ENCODE peak calls at places on chromosome 15, in ten cellular contexts. W is HS-5; V is stimulated activated CD4-positive, alpha-beta T cell treated with anti-CD3 and anti-CD28 coated beads, Interleukin-2, amount 100 ng/mL, for 24 hours; Y is renal cortical epithelial cell; F is left ventricle myocardium superior; X is HEK293T; L is transverse colon; O is activated gamma-delta T cell treated with Interleukin-2 at 50 U/mL for 16 hours; G is CD8-positive, alpha-beta memory T cell; Z is occipital lobe. U is an unnamed sample.

GRCh38 chr15:55799287-55800212 is 56.6 kb upstream of the PRTG start:
- DNase-seq in W (peak; percentile 38), V (no peak), Y (peak; percentile 52), F (no peak), X (peak; percentile 56), L (peak; percentile 8), O (peak; percentile 4), G (no peak), Z (no peak), U (no peak)

GRCh38 chr15:101023501-101024110 is 104.4 kb downstream of the LRRK1 start:
- DNase-seq in W (no peak), V (no peak), Y (no peak), F (no peak), X (no peak), L (peak; percentile 5), O (no peak), G (no peak), Z (no peak), U (no peak)

GRCh38 chr15:40939909-40940801 is 11.0 kb downstream of the DLL4 start:
- DNase-seq in W (no peak), V (no peak), Y (no peak), F (peak; percentile 52), X (no peak), L (no peak), O (no peak), G (no peak), Z (no peak), U (no peak)

GRCh38 chr15:68354923-68355322 is 77.0 kb downstream of the ITGA11 start:
- DNase-seq in W (peak; percentile 86), V (no peak), Y (peak; percentile 99), F (no peak), X (no peak), L (no peak), O (no peak), G (no peak), Z (no peak), U (no peak)

GRCh38 chr15:22873841-22874240 is 35.4 kb downstream of the NIPA2 start:
- DNase-seq in W (no peak), V (no peak), Y (no peak), F (no peak), X (no peak), L (no peak), O (no peak), G (no peak), Z (no peak), U (no peak)

GRCh38 chr15:88657326-88658069 is 18.7 kb downstream of the ISG20 start:
- DNase-seq in W (no peak), V (no peak), Y (peak; percentile 23), F (peak; percentile 57), X (peak; percentile 80), L (no peak), O (no peak), G (no peak), Z (no peak), U (no peak)

GRCh38 chr15:80856809-80857377 is 77.7 kb downstream of the CEMIP start:
- DNase-seq in W (no peak), V (no peak), Y (peak; percentile 39), F (peak; percentile 83), X (no peak), L (peak; percentile 73), O (no peak), G (no peak), Z (no peak), U (peak; percentile 34)

GRCh38 chr15:45641374-45641778 is 6.5 kb downstream of the SQOR start:
- DNase-seq in W (peak; percentile 93), V (no peak), Y (peak; percentile 100), F (no peak), X (no peak), L (peak; percentile 73), O (no peak), G (no peak), Z (no peak), U (no peak)

GRCh38 chr15:67186226-67186649 is 68.2 kb downstream of the AAGAB start:
- DNase-seq in W (no peak), V (no peak), Y (no peak), F (peak; percentile 85), X (no peak), L (no peak), O (no peak), G (no peak), Z (no peak), U (no peak)

GRCh38 chr15:66050264-66050663 is 181.0 kb downstream of the RAB11A start:
- DNase-seq in W (no peak), V (no peak), Y (no peak), F (no peak), X (no peak), L (no peak), O (no peak), G (no peak), Z (no peak), U (no peak)

GRCh38 chr15:33195283-33195682 is 769 bp upstream of the FMN1 start:
- DNase-seq in W (no peak), V (no peak), Y (peak; percentile 71), F (no peak), X (no peak), L (peak; percentile 8), O (no peak), G (no peak), Z (peak; percentile 44), U (peak; percentile 31)

GRCh38 chr15:25787855-25788521 is 75.1 kb downstream of the ATP10A start:
- DNase-seq in W (no peak), V (no peak), Y (peak; percentile 51), F (no peak), X (no peak), L (peak; percentile 21), O (no peak), G (no peak), Z (no peak), U (no peak)

GRCh38 chr15:80171787-80172186 is 19.0 kb downstream of the FAH start:
- DNase-seq in W (no peak), V (no peak), Y (no peak), F (no peak), X (no peak), L (no peak), O (no peak), G (no peak), Z (no peak), U (no peak)

GRCh38 chr15:25391971-25392733 is 46.7 kb downstream of the UBE3A start:
- DNase-seq in W (peak; percentile 79), V (no peak), Y (peak; percentile 64), F (no peak), X (no peak), L (no peak), O (no peak), G (no peak), Z (no peak), U (no peak)

GRCh38 chr15:99916668-99917223 is 183.5 kb upstream of the LYSMD4 start:
- DNase-seq in W (no peak), V (no peak), Y (no peak), F (no peak), X (no peak), L (no peak), O (no peak), G (no peak), Z (no peak), U (no peak)

GRCh38 chr15:68062946-68063345 is 8.8 kb downstream of the PIAS1 start:
- DNase-seq in W (no peak), V (no peak), Y (no peak), F (no peak), X (no peak), L (no peak), O (no peak), G (no peak), Z (no peak), U (no peak)

GRCh38 chr15:100704281-100705055 is 102.1 kb downstream of the ASB7 start:
- DNase-seq in W (peak; percentile 77), V (no peak), Y (peak; percentile 61), F (no peak), X (no peak), L (no peak), O (no peak), G (no peak), Z (no peak), U (no peak)

GRCh38 chr15:101167791-101168462 is 83.9 kb downstream of the CHSY1 start:
- DNase-seq in W (peak; percentile 82), V (peak; percentile 62), Y (no peak), F (peak; percentile 77), X (no peak), L (peak; percentile 30), O (peak; percentile 64), G (peak; percentile 13), Z (no peak), U (peak; percentile 5)

GRCh38 chr15:75363786-75364185 is 4.6 kb downstream of the MAN2C1 start:
- DNase-seq in W (no peak), V (no peak), Y (no peak), F (no peak), X (no peak), L (no peak), O (no peak), G (no peak), Z (no peak), U (no peak)

GRCh38 chr15:35000511-35000910 is 12.4 kb upstream of the ZNF770 start:
- DNase-seq in W (peak; percentile 87), V (no peak), Y (peak; percentile 93), F (no peak), X (no peak), L (no peak), O (no peak), G (no peak), Z (no peak), U (no peak)

GRCh38 chr15:88465633-88466219 is 1.5 kb downstream of the MRPL46 start:
- DNase-seq in W (peak; percentile 55), V (no peak), Y (peak; percentile 90), F (no peak), X (no peak), L (no peak), O (no peak), G (no peak), Z (no peak), U (no peak)

GRCh38 chr15:99976811-99977271 is 243.6 kb upstream of the LYSMD4 start:
- DNase-seq in W (no peak), V (no peak), Y (peak; percentile 58), F (no peak), X (no peak), L (no peak), O (no peak), G (no peak), Z (no peak), U (no peak)

GRCh38 chr15:27730878-27731277 is 368.2 kb downstream of the OCA2 start:
- DNase-seq in W (peak; percentile 36), V (no peak), Y (no peak), F (no peak), X (no peak), L (no peak), O (no peak), G (no peak), Z (no peak), U (no peak)

GRCh38 chr15:72319360-72319984 is 485 bp downstream of the CELF6 start:
- DNase-seq in W (no peak), V (peak; percentile 52), Y (peak; percentile 15), F (peak; percentile 86), X (peak; percentile 85), L (peak; percentile 58), O (peak; percentile 36), G (peak; percentile 42), Z (no peak), U (peak; percentile 43)

GRCh38 chr15:28133281-28133680 is 34.2 kb upstream of the OCA2 start:
- DNase-seq in W (no peak), V (no peak), Y (no peak), F (no peak), X (no peak), L (no peak), O (no peak), G (no peak), Z (no peak), U (no peak)

GRCh38 chr15:96115642-96116041 is 214.9 kb upstream of the NR2F2 start:
- DNase-seq in W (no peak), V (no peak), Y (peak; percentile 75), F (no peak), X (no peak), L (no peak), O (no peak), G (no peak), Z (no peak), U (no peak)

GRCh38 chr15:64686130-64686735 is 89.2 kb downstream of the RBPMS2 start:
- DNase-seq in W (no peak), V (peak; percentile 29), Y (peak; percentile 65), F (no peak), X (peak; percentile 37), L (no peak), O (peak; percentile 25), G (peak; percentile 23), Z (no peak), U (peak; percentile 52)

GRCh38 chr15:34679326-34679725 is 75.5 kb downstream of the GJD2 start:
- DNase-seq in W (no peak), V (no peak), Y (no peak), F (no peak), X (no peak), L (no peak), O (no peak), G (no peak), Z (no peak), U (no peak)